ENCODE peak calls at places on chromosomes 11 and 22, in six cellular contexts. L is heart left ventricle, B is IMR-90, D is adrenal gland, K is mesenchymal stem cell, V is SK-N-SH. O is an unnamed sample. For H3K36me3, the result is how much of the 10 kb centered on the place peaks cover.

GRCh38 chr22:49903322-49904039 is 14.8 kb downstream of the ALG12 start:
- DNase-seq in B (no peak), D (no peak), K (no peak), V (peak), L (no peak), O (no peak)

GRCh38 chr11:6229911-6230310 is 4.5 kb downstream of the FHIP1B start:
- DNase-seq in D (no peak), B (no peak), V (no peak), K (no peak), L (no peak), O (peak)

GRCh38 chr11:10076458-10077141 is 217.4 kb downstream of the SBF2 start:
- DNase-seq in K (no peak), V (no peak), D (peak), L (peak), B (peak), O (no peak)

GRCh38 chr11:126607374-126607773 is 251.9 kb downstream of the ST3GAL4 start:
- DNase-seq in D (peak), K (peak), L (peak), B (peak), V (peak), O (peak)

GRCh38 chr11:69576069-69576782 is 64.7 kb upstream of the CCND1 start:
- DNase-seq in L (no peak), V (no peak), D (peak), K (no peak), B (no peak), O (no peak)

GRCh38 chr11:92071660-92072059 is 153.0 kb upstream of the FAT3 start:
- DNase-seq in L (no peak), B (no peak), K (no peak), D (no peak), V (no peak), O (no peak)

GRCh38 chr22:44522526-44523170 is 24.6 kb upstream of the RTL6 start:
- DNase-seq in V (no peak), K (no peak), D (peak), B (no peak), L (no peak), O (no peak)

GRCh38 chr22:23119492-23120414 is 22.0 kb downstream of the RSPH14 start:
- DNase-seq in D (no peak), B (no peak), L (no peak), V (no peak), K (no peak), O (peak)

GRCh38 chr11:29389793-29390192 is 627.0 kb downstream of the KCNA4 start:
- DNase-seq in V (no peak), K (no peak), L (no peak), D (no peak), B (no peak), O (no peak)

GRCh38 chr22:37419916-37420655 is 7.2 kb downstream of the ELFN2 start:
- DNase-seq in B (peak), V (peak), L (no peak), D (no peak), K (peak), O (no peak)

GRCh38 chr11:120205596-120206161 is 5.2 kb upstream of the OAF start:
- DNase-seq in V (no peak), D (no peak), L (no peak), K (peak), B (peak), O (no peak)

GRCh38 chr11:76239483-76240142 is 33.3 kb upstream of the WNT11 start:
- DNase-seq in K (no peak), D (no peak), V (no peak), L (peak), B (no peak), O (no peak)

GRCh38 chr11:107821199-107821926 is 37.2 kb downstream of the SLC35F2 start:
- DNase-seq in L (no peak), K (no peak), D (no peak), B (peak), V (no peak), O (no peak)

GRCh38 chr22:29031236-29031982 is 30.2 kb downstream of the C22orf31 start:
- DNase-seq in B (peak), K (peak), L (peak), D (peak), V (peak), O (no peak)

GRCh38 chr11:62789576-62789975 is 2.2 kb downstream of the TMEM223 start:
- DNase-seq in K (no peak), D (no peak), L (no peak), B (no peak), V (no peak), O (no peak)

GRCh38 chr11:75313457-75314272 is 37.8 kb downstream of the ARRB1 start:
- DNase-seq in V (no peak), K (peak), L (peak), D (peak), B (peak), O (no peak)

GRCh38 chr22:46629291-46629690 is 9.1 kb downstream of the GRAMD4 start:
- DNase-seq in K (no peak), L (no peak), D (no peak), B (no peak), V (no peak), O (no peak)

GRCh38 chr11:128531588-128531987 is 55.8 kb downstream of the ETS1 start:
- DNase-seq in L (no peak), V (no peak), D (no peak), B (no peak), K (no peak), O (no peak)

GRCh38 chr11:40877981-40878380 is 581.5 kb downstream of the LRRC4C start:
- DNase-seq in L (no peak), B (no peak), V (no peak), D (no peak), K (no peak), O (no peak)

GRCh38 chr11:130181295-130182272 is 22.0 kb downstream of the ST14 start:
- DNase-seq in D (peak), K (peak), L (no peak), B (peak), V (no peak), O (no peak)

GRCh38 chr11:132520199-132520598 is 1012.1 kb downstream of the OPCML start:
- DNase-seq in D (no peak), L (no peak), B (peak), V (no peak), K (no peak), O (no peak)

GRCh38 chr11:9855579-9856260 is 191.8 kb downstream of the SWAP70 start:
- DNase-seq in K (peak), D (no peak), V (no peak), L (no peak), B (peak), O (no peak)

GRCh38 chr22:27879923-27880322 is 39.1 kb downstream of the PITPNB start:
- DNase-seq in L (no peak), V (peak), K (peak), D (no peak), B (peak), O (peak)

GRCh38 chr11:102157219-102157618 is 47.0 kb downstream of the YAP1 start:
- DNase-seq in K (peak), V (no peak), L (peak), D (peak), B (peak), O (no peak)

GRCh38 chr22:27625769-27626674 is 175.5 kb downstream of the MN1 start:
- DNase-seq in B (no peak), L (no peak), K (peak), D (no peak), V (no peak), O (no peak)

GRCh38 chr22:43269325-43270040 is 73.7 kb downstream of the SCUBE1 start:
- DNase-seq in D (no peak), V (no peak), L (no peak), K (no peak), B (no peak), O (no peak)

GRCh38 chr11:116499396-116500001 is 273.3 kb downstream of the BUD13 start:
- DNase-seq in V (peak), D (peak), K (peak), L (peak), B (peak), O (no peak)

GRCh38 chr11:44268073-44268806 is 41.7 kb downstream of the ALX4 start:
- DNase-seq in L (no peak), D (no peak), V (no peak), K (no peak), B (no peak), O (no peak)

GRCh38 chr11:35142481-35143207 is 3.7 kb downstream of the CD44 start:
- DNase-seq in D (no peak), V (no peak), K (peak), B (peak), L (peak), O (no peak)

DNA sequence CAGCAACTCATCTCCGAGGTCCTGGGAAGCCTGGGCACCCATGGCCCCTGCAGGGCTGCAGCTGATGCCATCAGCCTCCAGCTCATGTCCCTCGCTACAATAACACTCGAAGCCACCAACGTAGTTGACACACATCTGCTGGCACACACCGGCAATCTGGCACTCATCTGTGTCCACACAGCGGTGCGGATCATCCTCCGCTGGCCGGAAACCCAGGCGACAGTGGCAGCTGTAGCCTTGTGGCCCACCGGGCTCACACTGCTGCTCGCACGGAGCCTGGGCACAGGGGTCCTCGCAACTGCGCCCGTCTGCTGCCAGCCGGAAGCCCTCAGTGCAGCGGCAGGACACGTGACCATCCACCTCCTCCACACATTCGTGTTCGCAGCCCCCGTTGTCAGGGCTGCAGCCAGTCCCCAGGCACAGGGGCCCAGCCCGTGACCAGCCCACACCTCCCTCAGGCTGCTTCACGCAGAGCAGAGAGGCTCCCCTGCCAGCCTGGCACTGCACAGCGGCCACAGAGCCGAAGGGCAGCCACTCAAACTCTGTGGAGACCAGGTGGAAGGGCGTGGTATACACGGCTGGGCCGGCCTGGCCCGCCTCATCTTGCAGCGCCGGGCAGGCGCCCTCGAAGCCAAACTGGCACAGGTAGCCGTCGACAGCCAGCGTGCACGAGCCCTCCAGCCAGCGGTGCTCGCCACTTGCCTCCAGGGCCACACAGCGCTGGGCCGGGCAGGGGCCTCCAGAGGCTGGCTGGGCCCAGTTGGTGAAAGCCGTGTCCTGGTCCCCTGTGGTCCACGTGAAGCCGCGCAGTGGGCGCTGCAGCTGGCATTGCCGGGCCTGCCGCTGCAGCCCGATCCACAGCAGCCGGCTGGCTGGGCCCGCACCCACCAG is 678 bp downstream of the CD248 start:
- DNase-seq in B (no peak), L (no peak), K (no peak), V (no peak), D (no peak), O (no peak)
- H3K4me3 ChIP-seq in B (peak), L (peak), K (peak), V (no peak), D (no peak), O (no peak)

GRCh38 chr22:42173183-42173926 is 42.7 kb upstream of the CYP2D6 start:
- DNase-seq in L (no peak), B (no peak), V (no peak), D (no peak), K (peak), O (no peak)
- H3K27ac ChIP-seq in L (no peak), B (no peak), V (no peak), D (no peak), K (no peak), O (peak)

GRCh38 chr22:35417606-35418005 is 17.7 kb downstream of the MCM5 start:
- DNase-seq in D (no peak), B (no peak), V (no peak), L (no peak), K (no peak), O (no peak)
- H3K36me3 ChIP-seq in D (under half), B (under half), V (under half), L (half or more), K (half or more), O (half or more)

DNA sequence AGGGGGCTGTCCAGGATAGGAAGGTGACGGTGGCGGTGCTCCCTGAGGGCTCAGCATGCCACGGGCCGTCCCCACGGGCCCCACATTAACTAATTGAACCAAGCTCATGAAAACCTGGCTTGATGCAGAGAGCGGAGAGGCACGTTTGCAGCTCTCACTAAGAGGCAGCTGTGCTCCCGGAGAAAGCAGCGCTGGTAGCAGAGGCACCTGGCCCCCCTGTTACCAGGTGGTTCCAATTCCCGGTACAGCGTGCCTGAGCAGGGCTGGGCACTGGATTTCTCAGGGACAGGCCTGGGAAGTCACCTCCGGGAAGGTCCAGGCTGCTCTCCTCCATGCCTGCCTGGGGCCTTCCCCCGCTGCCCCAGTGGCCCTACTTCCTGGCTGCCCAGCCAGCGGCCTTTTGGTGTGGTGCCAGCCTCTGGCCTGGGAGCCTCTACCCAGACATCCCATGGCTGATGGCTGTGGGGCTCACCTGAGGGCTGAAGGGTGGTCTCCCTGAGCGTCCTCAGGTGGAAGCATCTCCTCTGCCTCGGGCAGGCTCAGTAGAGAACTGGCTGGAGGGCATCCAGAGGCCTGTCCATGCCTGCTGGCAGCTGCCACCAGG is 1.2 kb downstream of the KCNQ1 start:
- DNase-seq in B (no peak), L (peak), K (no peak), D (no peak), V (peak), O (no peak)
- H3K4me3 ChIP-seq in B (no peak), L (no peak), K (no peak), D (peak), V (no peak), O (no peak)

GRCh38 chr11:64776875-64777274 is 1.5 kb downstream of the SF1 start:
- DNase-seq in L (no peak), D (no peak), V (no peak), K (no peak), B (no peak), O (no peak)
- H3K27ac ChIP-seq in L (no peak), D (no peak), V (no peak), K (no peak), B (no peak), O (peak)

DNA sequence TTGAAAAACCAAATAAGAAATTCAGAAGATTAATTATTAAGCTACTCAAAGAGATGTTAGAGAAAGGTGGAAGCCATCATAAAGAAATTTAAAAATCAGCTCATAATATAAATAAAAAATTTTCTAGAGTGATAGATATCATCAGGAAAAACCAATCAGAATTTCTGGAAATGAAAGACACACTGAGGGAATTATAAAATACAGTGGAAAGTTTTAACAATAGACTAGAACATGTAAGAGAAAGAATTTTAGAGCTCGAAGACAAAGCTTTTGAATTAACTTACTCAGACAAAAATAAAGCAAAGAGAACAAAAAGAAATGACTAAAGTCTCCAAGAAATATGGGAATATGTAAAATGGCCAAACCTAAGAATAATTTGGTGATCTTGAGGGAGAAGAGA is 1926.9 kb upstream of the RAG2 start:
- DNase-seq in D (no peak), K (no peak), V (no peak), B (no peak), L (no peak), O (no peak)
- H3K36me3 ChIP-seq in D (under half), K (under half), V (under half), B (under half), L (under half), O (under half)

DNA sequence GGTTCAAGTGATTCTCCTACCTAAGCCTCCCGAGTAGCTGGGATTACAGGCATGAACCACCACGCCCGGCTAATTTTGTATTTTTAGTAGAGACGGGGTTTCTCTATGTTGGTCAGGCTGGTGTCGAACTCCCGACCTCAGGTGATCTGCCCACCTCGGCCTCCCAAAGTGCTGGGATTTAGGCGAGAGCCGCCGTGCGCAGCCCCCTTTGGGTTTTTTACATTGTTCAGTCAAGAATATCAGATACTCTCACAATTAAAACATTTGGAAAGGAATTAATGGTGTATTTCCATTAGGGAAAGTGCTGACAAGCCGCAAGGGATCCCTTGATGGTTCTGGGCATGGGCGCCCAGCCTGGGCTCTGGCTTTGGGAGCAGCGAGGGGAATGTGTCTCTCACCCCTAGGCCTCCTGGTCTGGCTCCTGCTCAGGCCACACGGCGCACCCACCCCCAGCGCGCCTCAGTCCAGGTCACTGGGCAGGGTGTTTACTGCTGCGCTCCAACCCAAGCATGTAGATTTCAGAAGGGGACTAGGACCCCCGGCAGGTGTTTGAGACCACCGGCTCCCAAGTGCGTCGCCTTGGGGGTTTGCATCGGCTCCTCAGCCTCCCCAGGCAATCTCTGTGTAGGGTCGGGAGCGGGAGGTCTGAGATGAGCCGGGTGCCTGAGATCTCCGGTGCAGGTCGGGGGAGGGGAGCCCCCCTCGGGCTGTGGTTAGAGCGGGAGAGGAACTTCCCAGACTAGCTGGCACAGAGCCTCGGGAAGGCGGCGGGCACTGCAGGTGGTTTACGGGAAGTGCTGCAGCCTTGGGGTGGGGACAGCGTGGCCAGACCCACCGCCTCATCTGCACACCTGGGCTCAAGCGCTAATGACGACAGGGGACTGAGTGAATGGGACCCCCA is 820 bp upstream of the IRF7 start:
- DNase-seq in K (no peak), V (no peak), L (no peak), D (no peak), B (no peak), O (no peak)
- H3K4me3 ChIP-seq in K (no peak), V (peak), L (peak), D (no peak), B (peak), O (peak)

O was measured in CD4-positive, CD25-positive, alpha-beta regulatory T cell.